ENCODE peak calls at places on chromosomes 5 and 9, in ten cellular contexts. One of them, this sample, is unnamed.

GRCh38 chr5:111004291-111004690 is 67.2 kb upstream of the TSLP start:
- DNase-seq in HFFc6: no peak
- DNase-seq in NK-92 treated with Interleukin-12 subunit alpha and Interleukin-12 subunit beta, amount 100 ng/mL, for 24 hours: no peak
- DNase-seq in GM04504: no peak
- DNase-seq in stimulated activated CD4-positive, alpha-beta T cell treated with anti-CD3 and anti-CD28 coated beads, Interleukin-1b, Interleukin-23, amount 100 ng/mL, for 1 hour: no peak
- DNase-seq in ovary: no peak
- DNase-seq in HCEC 1CT: no peak
- DNase-seq in ascending aorta: no peak
- DNase-seq in NCI-H1105 treated with DMSO at 0.1 percent for 48 hours: peak; percentile 7
- DNase-seq in memory B cell: no peak
- DNase-seq in this sample: no peak

GRCh38 chr5:126521130-126521529 is 73.9 kb downstream of the ALDH7A1 start:
- DNase-seq in HFFc6: no peak
- DNase-seq in NK-92 treated with Interleukin-12 subunit alpha and Interleukin-12 subunit beta, amount 100 ng/mL, for 24 hours: no peak
- DNase-seq in GM04504: no peak
- DNase-seq in stimulated activated CD4-positive, alpha-beta T cell treated with anti-CD3 and anti-CD28 coated beads, Interleukin-1b, Interleukin-23, amount 100 ng/mL, for 1 hour: no peak
- DNase-seq in ovary: no peak
- DNase-seq in HCEC 1CT: no peak
- DNase-seq in ascending aorta: no peak
- DNase-seq in NCI-H1105 treated with DMSO at 0.1 percent for 48 hours: no peak
- DNase-seq in memory B cell: no peak
- DNase-seq in this sample: no peak

GRCh38 chr5:178310130-178310865 is 77.7 kb upstream of the PHYKPL start:
- DNase-seq in HFFc6: no peak
- DNase-seq in NK-92 treated with Interleukin-12 subunit alpha and Interleukin-12 subunit beta, amount 100 ng/mL, for 24 hours: no peak
- DNase-seq in GM04504: no peak
- DNase-seq in stimulated activated CD4-positive, alpha-beta T cell treated with anti-CD3 and anti-CD28 coated beads, Interleukin-1b, Interleukin-23, amount 100 ng/mL, for 1 hour: no peak
- DNase-seq in ovary: no peak
- DNase-seq in HCEC 1CT: no peak
- DNase-seq in ascending aorta: no peak
- DNase-seq in NCI-H1105 treated with DMSO at 0.1 percent for 48 hours: no peak
- DNase-seq in memory B cell: no peak
- DNase-seq in this sample: no peak

GRCh38 chr5:88502179-88503064 is 233.8 kb upstream of the TMEM161B start:
- DNase-seq in HFFc6: no peak
- DNase-seq in NK-92 treated with Interleukin-12 subunit alpha and Interleukin-12 subunit beta, amount 100 ng/mL, for 24 hours: no peak
- DNase-seq in GM04504: no peak
- DNase-seq in stimulated activated CD4-positive, alpha-beta T cell treated with anti-CD3 and anti-CD28 coated beads, Interleukin-1b, Interleukin-23, amount 100 ng/mL, for 1 hour: no peak
- DNase-seq in ovary: no peak
- DNase-seq in HCEC 1CT: no peak
- DNase-seq in ascending aorta: no peak
- DNase-seq in NCI-H1105 treated with DMSO at 0.1 percent for 48 hours: no peak
- DNase-seq in memory B cell: no peak
- DNase-seq in this sample: peak; percentile 61

GRCh38 chr9:99590879-99591278 is 230.8 kb upstream of the NR4A3 start:
- DNase-seq in HFFc6: no peak
- DNase-seq in NK-92 treated with Interleukin-12 subunit alpha and Interleukin-12 subunit beta, amount 100 ng/mL, for 24 hours: no peak
- DNase-seq in GM04504: no peak
- DNase-seq in stimulated activated CD4-positive, alpha-beta T cell treated with anti-CD3 and anti-CD28 coated beads, Interleukin-1b, Interleukin-23, amount 100 ng/mL, for 1 hour: no peak
- DNase-seq in ovary: no peak
- DNase-seq in HCEC 1CT: no peak
- DNase-seq in ascending aorta: no peak
- DNase-seq in NCI-H1105 treated with DMSO at 0.1 percent for 48 hours: no peak
- DNase-seq in memory B cell: no peak
- DNase-seq in this sample: no peak

GRCh38 chr5:132221781-132222648 is 5.6 kb downstream of the P4HA2 start:
- DNase-seq in HFFc6: peak; percentile 34
- DNase-seq in NK-92 treated with Interleukin-12 subunit alpha and Interleukin-12 subunit beta, amount 100 ng/mL, for 24 hours: no peak
- DNase-seq in GM04504: peak; percentile 88
- DNase-seq in stimulated activated CD4-positive, alpha-beta T cell treated with anti-CD3 and anti-CD28 coated beads, Interleukin-1b, Interleukin-23, amount 100 ng/mL, for 1 hour: no peak
- DNase-seq in ovary: peak; percentile 67
- DNase-seq in HCEC 1CT: peak; percentile 55
- DNase-seq in ascending aorta: peak; percentile 88
- DNase-seq in NCI-H1105 treated with DMSO at 0.1 percent for 48 hours: no peak
- DNase-seq in memory B cell: no peak
- DNase-seq in this sample: peak; percentile 86

GRCh38 chr5:71924980-71925379 is 182.3 kb upstream of the MAP1B start:
- DNase-seq in HFFc6: no peak
- DNase-seq in NK-92 treated with Interleukin-12 subunit alpha and Interleukin-12 subunit beta, amount 100 ng/mL, for 24 hours: no peak
- DNase-seq in GM04504: no peak
- DNase-seq in stimulated activated CD4-positive, alpha-beta T cell treated with anti-CD3 and anti-CD28 coated beads, Interleukin-1b, Interleukin-23, amount 100 ng/mL, for 1 hour: no peak
- DNase-seq in ovary: no peak
- DNase-seq in HCEC 1CT: peak; percentile 74
- DNase-seq in ascending aorta: no peak
- DNase-seq in NCI-H1105 treated with DMSO at 0.1 percent for 48 hours: no peak
- DNase-seq in memory B cell: no peak
- DNase-seq in this sample: peak; percentile 66

GRCh38 chr9:6538666-6539071 is 106.9 kb downstream of the GLDC start:
- DNase-seq in HFFc6: no peak
- DNase-seq in NK-92 treated with Interleukin-12 subunit alpha and Interleukin-12 subunit beta, amount 100 ng/mL, for 24 hours: no peak
- DNase-seq in GM04504: no peak
- DNase-seq in stimulated activated CD4-positive, alpha-beta T cell treated with anti-CD3 and anti-CD28 coated beads, Interleukin-1b, Interleukin-23, amount 100 ng/mL, for 1 hour: no peak
- DNase-seq in ovary: no peak
- DNase-seq in HCEC 1CT: peak; percentile 14
- DNase-seq in ascending aorta: no peak
- DNase-seq in NCI-H1105 treated with DMSO at 0.1 percent for 48 hours: no peak
- DNase-seq in memory B cell: no peak
- DNase-seq in this sample: peak; percentile 48

GRCh38 chr5:67181648-67182218 is 14.9 kb downstream of the CD180 start:
- DNase-seq in HFFc6: no peak
- DNase-seq in NK-92 treated with Interleukin-12 subunit alpha and Interleukin-12 subunit beta, amount 100 ng/mL, for 24 hours: no peak
- DNase-seq in GM04504: no peak
- DNase-seq in stimulated activated CD4-positive, alpha-beta T cell treated with anti-CD3 and anti-CD28 coated beads, Interleukin-1b, Interleukin-23, amount 100 ng/mL, for 1 hour: no peak
- DNase-seq in ovary: no peak
- DNase-seq in HCEC 1CT: no peak
- DNase-seq in ascending aorta: no peak
- DNase-seq in NCI-H1105 treated with DMSO at 0.1 percent for 48 hours: no peak
- DNase-seq in memory B cell: no peak
- DNase-seq in this sample: peak; percentile 15

GRCh38 chr9:107425110-107426025 is 64.2 kb downstream of the KLF4 start:
- DNase-seq in HFFc6: no peak
- DNase-seq in NK-92 treated with Interleukin-12 subunit alpha and Interleukin-12 subunit beta, amount 100 ng/mL, for 24 hours: no peak
- DNase-seq in GM04504: no peak
- DNase-seq in stimulated activated CD4-positive, alpha-beta T cell treated with anti-CD3 and anti-CD28 coated beads, Interleukin-1b, Interleukin-23, amount 100 ng/mL, for 1 hour: no peak
- DNase-seq in ovary: peak; percentile 85
- DNase-seq in HCEC 1CT: peak; percentile 15
- DNase-seq in ascending aorta: peak; percentile 94
- DNase-seq in NCI-H1105 treated with DMSO at 0.1 percent for 48 hours: no peak
- DNase-seq in memory B cell: peak; percentile 57
- DNase-seq in this sample: peak; percentile 50

GRCh38 chr9:35689601-35690446 is at the start of gene TPM2:
- DNase-seq in HFFc6: peak; percentile 87
- DNase-seq in NK-92 treated with Interleukin-12 subunit alpha and Interleukin-12 subunit beta, amount 100 ng/mL, for 24 hours: no peak
- DNase-seq in GM04504: peak; percentile 74
- DNase-seq in stimulated activated CD4-positive, alpha-beta T cell treated with anti-CD3 and anti-CD28 coated beads, Interleukin-1b, Interleukin-23, amount 100 ng/mL, for 1 hour: no peak
- DNase-seq in ovary: peak; percentile 68
- DNase-seq in HCEC 1CT: peak; percentile 91
- DNase-seq in ascending aorta: peak; percentile 93
- DNase-seq in NCI-H1105 treated with DMSO at 0.1 percent for 48 hours: no peak
- DNase-seq in memory B cell: no peak
- DNase-seq in this sample: peak; percentile 87

GRCh38 chr9:37574241-37574721 is 1.9 kb downstream of the FBXO10 start:
- DNase-seq in HFFc6: peak; percentile 32
- DNase-seq in NK-92 treated with Interleukin-12 subunit alpha and Interleukin-12 subunit beta, amount 100 ng/mL, for 24 hours: no peak
- DNase-seq in GM04504: no peak
- DNase-seq in stimulated activated CD4-positive, alpha-beta T cell treated with anti-CD3 and anti-CD28 coated beads, Interleukin-1b, Interleukin-23, amount 100 ng/mL, for 1 hour: no peak
- DNase-seq in ovary: no peak
- DNase-seq in HCEC 1CT: peak; percentile 16
- DNase-seq in ascending aorta: no peak
- DNase-seq in NCI-H1105 treated with DMSO at 0.1 percent for 48 hours: no peak
- DNase-seq in memory B cell: no peak
- DNase-seq in this sample: peak; percentile 51

GRCh38 chr9:33172256-33172678 is 5.1 kb upstream of the B4GALT1 start:
- DNase-seq in HFFc6: no peak
- DNase-seq in NK-92 treated with Interleukin-12 subunit alpha and Interleukin-12 subunit beta, amount 100 ng/mL, for 24 hours: no peak
- DNase-seq in GM04504: no peak
- DNase-seq in stimulated activated CD4-positive, alpha-beta T cell treated with anti-CD3 and anti-CD28 coated beads, Interleukin-1b, Interleukin-23, amount 100 ng/mL, for 1 hour: no peak
- DNase-seq in ovary: no peak
- DNase-seq in HCEC 1CT: no peak
- DNase-seq in ascending aorta: no peak
- DNase-seq in NCI-H1105 treated with DMSO at 0.1 percent for 48 hours: no peak
- DNase-seq in memory B cell: no peak
- DNase-seq in this sample: no peak

GRCh38 chr5:15957124-15957523 is 222.5 kb downstream of the MARCHF11 start:
- DNase-seq in HFFc6: no peak
- DNase-seq in NK-92 treated with Interleukin-12 subunit alpha and Interleukin-12 subunit beta, amount 100 ng/mL, for 24 hours: no peak
- DNase-seq in GM04504: no peak
- DNase-seq in stimulated activated CD4-positive, alpha-beta T cell treated with anti-CD3 and anti-CD28 coated beads, Interleukin-1b, Interleukin-23, amount 100 ng/mL, for 1 hour: no peak
- DNase-seq in ovary: no peak
- DNase-seq in HCEC 1CT: no peak
- DNase-seq in ascending aorta: no peak
- DNase-seq in NCI-H1105 treated with DMSO at 0.1 percent for 48 hours: no peak
- DNase-seq in memory B cell: no peak
- DNase-seq in this sample: no peak

GRCh38 chr9:94014066-94014654 is 59.0 kb upstream of the BARX1 start:
- DNase-seq in HFFc6: peak; percentile 32
- DNase-seq in NK-92 treated with Interleukin-12 subunit alpha and Interleukin-12 subunit beta, amount 100 ng/mL, for 24 hours: no peak
- DNase-seq in GM04504: no peak
- DNase-seq in stimulated activated CD4-positive, alpha-beta T cell treated with anti-CD3 and anti-CD28 coated beads, Interleukin-1b, Interleukin-23, amount 100 ng/mL, for 1 hour: no peak
- DNase-seq in ovary: no peak
- DNase-seq in HCEC 1CT: peak; percentile 32
- DNase-seq in ascending aorta: no peak
- DNase-seq in NCI-H1105 treated with DMSO at 0.1 percent for 48 hours: peak; percentile 45
- DNase-seq in memory B cell: no peak
- DNase-seq in this sample: peak; percentile 55

GRCh38 chr9:93111371-93112115 is 15.5 kb downstream of the CARD19 start:
- DNase-seq in HFFc6: peak; percentile 64
- DNase-seq in NK-92 treated with Interleukin-12 subunit alpha and Interleukin-12 subunit beta, amount 100 ng/mL, for 24 hours: no peak
- DNase-seq in GM04504: no peak
- DNase-seq in stimulated activated CD4-positive, alpha-beta T cell treated with anti-CD3 and anti-CD28 coated beads, Interleukin-1b, Interleukin-23, amount 100 ng/mL, for 1 hour: no peak
- DNase-seq in ovary: peak; percentile 23
- DNase-seq in HCEC 1CT: peak; percentile 35
- DNase-seq in ascending aorta: peak; percentile 60
- DNase-seq in NCI-H1105 treated with DMSO at 0.1 percent for 48 hours: no peak
- DNase-seq in memory B cell: no peak
- DNase-seq in this sample: peak; percentile 72

GRCh38 chr9:114990901-114991300 is 60.5 kb upstream of the TNFSF8 start:
- DNase-seq in HFFc6: no peak
- DNase-seq in NK-92 treated with Interleukin-12 subunit alpha and Interleukin-12 subunit beta, amount 100 ng/mL, for 24 hours: no peak
- DNase-seq in GM04504: no peak
- DNase-seq in stimulated activated CD4-positive, alpha-beta T cell treated with anti-CD3 and anti-CD28 coated beads, Interleukin-1b, Interleukin-23, amount 100 ng/mL, for 1 hour: no peak
- DNase-seq in ovary: no peak
- DNase-seq in HCEC 1CT: no peak
- DNase-seq in ascending aorta: no peak
- DNase-seq in NCI-H1105 treated with DMSO at 0.1 percent for 48 hours: no peak
- DNase-seq in memory B cell: no peak
- DNase-seq in this sample: no peak

GRCh38 chr9:104091708-104092107 is 2.4 kb upstream of the SMC2 start:
- DNase-seq in HFFc6: no peak
- DNase-seq in NK-92 treated with Interleukin-12 subunit alpha and Interleukin-12 subunit beta, amount 100 ng/mL, for 24 hours: no peak
- DNase-seq in GM04504: no peak
- DNase-seq in stimulated activated CD4-positive, alpha-beta T cell treated with anti-CD3 and anti-CD28 coated beads, Interleukin-1b, Interleukin-23, amount 100 ng/mL, for 1 hour: no peak
- DNase-seq in ovary: peak; percentile 19
- DNase-seq in HCEC 1CT: peak; percentile 88
- DNase-seq in ascending aorta: peak; percentile 76
- DNase-seq in NCI-H1105 treated with DMSO at 0.1 percent for 48 hours: peak; percentile 85
- DNase-seq in memory B cell: no peak
- DNase-seq in this sample: peak; percentile 67

GRCh38 chr5:96329886-96330531 is 103.0 kb downstream of the PCSK1 start:
- DNase-seq in HFFc6: no peak
- DNase-seq in NK-92 treated with Interleukin-12 subunit alpha and Interleukin-12 subunit beta, amount 100 ng/mL, for 24 hours: no peak
- DNase-seq in GM04504: no peak
- DNase-seq in stimulated activated CD4-positive, alpha-beta T cell treated with anti-CD3 and anti-CD28 coated beads, Interleukin-1b, Interleukin-23, amount 100 ng/mL, for 1 hour: no peak
- DNase-seq in ovary: no peak
- DNase-seq in HCEC 1CT: peak; percentile 40
- DNase-seq in ascending aorta: no peak
- DNase-seq in NCI-H1105 treated with DMSO at 0.1 percent for 48 hours: no peak
- DNase-seq in memory B cell: no peak
- DNase-seq in this sample: no peak

GRCh38 chr5:122195784-122196394 is 66.5 kb downstream of the ZNF474 start:
- DNase-seq in HFFc6: peak; percentile 38
- DNase-seq in NK-92 treated with Interleukin-12 subunit alpha and Interleukin-12 subunit beta, amount 100 ng/mL, for 24 hours: no peak
- DNase-seq in GM04504: no peak
- DNase-seq in stimulated activated CD4-positive, alpha-beta T cell treated with anti-CD3 and anti-CD28 coated beads, Interleukin-1b, Interleukin-23, amount 100 ng/mL, for 1 hour: no peak
- DNase-seq in ovary: peak; percentile 65
- DNase-seq in HCEC 1CT: peak; percentile 63
- DNase-seq in ascending aorta: no peak
- DNase-seq in NCI-H1105 treated with DMSO at 0.1 percent for 48 hours: peak; percentile 58
- DNase-seq in memory B cell: no peak
- DNase-seq in this sample: peak; percentile 76

GRCh38 chr5:136212252-136212721 is 19.3 kb upstream of the SMIM32 start:
- DNase-seq in HFFc6: peak; percentile 4
- DNase-seq in NK-92 treated with Interleukin-12 subunit alpha and Interleukin-12 subunit beta, amount 100 ng/mL, for 24 hours: peak; percentile 8
- DNase-seq in GM04504: no peak
- DNase-seq in stimulated activated CD4-positive, alpha-beta T cell treated with anti-CD3 and anti-CD28 coated beads, Interleukin-1b, Interleukin-23, amount 100 ng/mL, for 1 hour: no peak
- DNase-seq in ovary: peak; percentile 64
- DNase-seq in HCEC 1CT: peak; percentile 19
- DNase-seq in ascending aorta: no peak
- DNase-seq in NCI-H1105 treated with DMSO at 0.1 percent for 48 hours: peak; percentile 6
- DNase-seq in memory B cell: peak; percentile 47
- DNase-seq in this sample: no peak

GRCh38 chr5:132090107-132090506 is 16.5 kb downstream of the CSF2 start:
- DNase-seq in HFFc6: peak; percentile 87
- DNase-seq in NK-92 treated with Interleukin-12 subunit alpha and Interleukin-12 subunit beta, amount 100 ng/mL, for 24 hours: no peak
- DNase-seq in GM04504: peak; percentile 74
- DNase-seq in stimulated activated CD4-positive, alpha-beta T cell treated with anti-CD3 and anti-CD28 coated beads, Interleukin-1b, Interleukin-23, amount 100 ng/mL, for 1 hour: no peak
- DNase-seq in ovary: no peak
- DNase-seq in HCEC 1CT: peak; percentile 87
- DNase-seq in ascending aorta: peak; percentile 25
- DNase-seq in NCI-H1105 treated with DMSO at 0.1 percent for 48 hours: no peak
- DNase-seq in memory B cell: no peak
- DNase-seq in this sample: peak; percentile 93

GRCh38 chr9:115997923-115998322 is 155.7 kb upstream of the PAPPA start:
- DNase-seq in HFFc6: peak; percentile 79
- DNase-seq in NK-92 treated with Interleukin-12 subunit alpha and Interleukin-12 subunit beta, amount 100 ng/mL, for 24 hours: no peak
- DNase-seq in GM04504: peak; percentile 88
- DNase-seq in stimulated activated CD4-positive, alpha-beta T cell treated with anti-CD3 and anti-CD28 coated beads, Interleukin-1b, Interleukin-23, amount 100 ng/mL, for 1 hour: no peak
- DNase-seq in ovary: no peak
- DNase-seq in HCEC 1CT: peak; percentile 71
- DNase-seq in ascending aorta: no peak
- DNase-seq in NCI-H1105 treated with DMSO at 0.1 percent for 48 hours: no peak
- DNase-seq in memory B cell: no peak
- DNase-seq in this sample: peak; percentile 81

GRCh38 chr5:177482359-177482795 is 8.9 kb upstream of the DBN1 start:
- DNase-seq in HFFc6: no peak
- DNase-seq in NK-92 treated with Interleukin-12 subunit alpha and Interleukin-12 subunit beta, amount 100 ng/mL, for 24 hours: no peak
- DNase-seq in GM04504: no peak
- DNase-seq in stimulated activated CD4-positive, alpha-beta T cell treated with anti-CD3 and anti-CD28 coated beads, Interleukin-1b, Interleukin-23, amount 100 ng/mL, for 1 hour: no peak
- DNase-seq in ovary: no peak
- DNase-seq in HCEC 1CT: no peak
- DNase-seq in ascending aorta: no peak
- DNase-seq in NCI-H1105 treated with DMSO at 0.1 percent for 48 hours: no peak
- DNase-seq in memory B cell: no peak
- DNase-seq in this sample: peak; percentile 18

GRCh38 chr5:179269781-179270543 is 75.3 kb downstream of the ADAMTS2 start:
- DNase-seq in HFFc6: peak; percentile 90
- DNase-seq in NK-92 treated with Interleukin-12 subunit alpha and Interleukin-12 subunit beta, amount 100 ng/mL, for 24 hours: no peak
- DNase-seq in GM04504: peak; percentile 71
- DNase-seq in stimulated activated CD4-positive, alpha-beta T cell treated with anti-CD3 and anti-CD28 coated beads, Interleukin-1b, Interleukin-23, amount 100 ng/mL, for 1 hour: no peak
- DNase-seq in ovary: peak; percentile 21
- DNase-seq in HCEC 1CT: no peak
- DNase-seq in ascending aorta: peak; percentile 58
- DNase-seq in NCI-H1105 treated with DMSO at 0.1 percent for 48 hours: no peak
- DNase-seq in memory B cell: no peak
- DNase-seq in this sample: no peak

GRCh38 chr5:77785229-77785628 is 9.1 kb upstream of the TBCA start:
- DNase-seq in HFFc6: no peak
- DNase-seq in NK-92 treated with Interleukin-12 subunit alpha and Interleukin-12 subunit beta, amount 100 ng/mL, for 24 hours: no peak
- DNase-seq in GM04504: no peak
- DNase-seq in stimulated activated CD4-positive, alpha-beta T cell treated with anti-CD3 and anti-CD28 coated beads, Interleukin-1b, Interleukin-23, amount 100 ng/mL, for 1 hour: no peak
- DNase-seq in ovary: no peak
- DNase-seq in HCEC 1CT: no peak
- DNase-seq in ascending aorta: no peak
- DNase-seq in NCI-H1105 treated with DMSO at 0.1 percent for 48 hours: no peak
- DNase-seq in memory B cell: no peak
- DNase-seq in this sample: no peak

GRCh38 chr5:99900302-99900811 is 634.8 kb upstream of the FAM174A start:
- DNase-seq in HFFc6: peak; percentile 17
- DNase-seq in NK-92 treated with Interleukin-12 subunit alpha and Interleukin-12 subunit beta, amount 100 ng/mL, for 24 hours: no peak
- DNase-seq in GM04504: no peak
- DNase-seq in stimulated activated CD4-positive, alpha-beta T cell treated with anti-CD3 and anti-CD28 coated beads, Interleukin-1b, Interleukin-23, amount 100 ng/mL, for 1 hour: no peak
- DNase-seq in ovary: no peak
- DNase-seq in HCEC 1CT: no peak
- DNase-seq in ascending aorta: no peak
- DNase-seq in NCI-H1105 treated with DMSO at 0.1 percent for 48 hours: no peak
- DNase-seq in memory B cell: no peak
- DNase-seq in this sample: peak; percentile 87

GRCh38 chr9:81575976-81576375 is 113.4 kb downstream of the TLE1 start:
- DNase-seq in HFFc6: peak; percentile 10
- DNase-seq in NK-92 treated with Interleukin-12 subunit alpha and Interleukin-12 subunit beta, amount 100 ng/mL, for 24 hours: no peak
- DNase-seq in GM04504: no peak
- DNase-seq in stimulated activated CD4-positive, alpha-beta T cell treated with anti-CD3 and anti-CD28 coated beads, Interleukin-1b, Interleukin-23, amount 100 ng/mL, for 1 hour: no peak
- DNase-seq in ovary: no peak
- DNase-seq in HCEC 1CT: peak; percentile 28
- DNase-seq in ascending aorta: no peak
- DNase-seq in NCI-H1105 treated with DMSO at 0.1 percent for 48 hours: no peak
- DNase-seq in memory B cell: no peak
- DNase-seq in this sample: peak; percentile 47